ENCODE peak calls at places on chromosome 3, in four cellular contexts. E, A, M and J are unnamed samples.

GRCh38 chr3:84974347-84974746 is 15.6 kb downstream of the CADM2 start:
- DNase-seq in A (no peak), E (no peak), M (no peak), J (peak; percentile 35)

GRCh38 chr3:179811321-179812095 is 158.7 kb downstream of the USP13 start:
- DNase-seq in A (peak; percentile 85), E (peak; percentile 51), M (peak; percentile 89), J (peak; percentile 88)

GRCh38 chr3:13963137-13963886 is 83.4 kb upstream of the WNT7A start:
- DNase-seq in E (no peak), A (no peak), M (no peak), J (peak; percentile 11)

GRCh38 chr3:1195922-1196321 is 103.1 kb downstream of the CNTN6 start:
- DNase-seq in M (peak; percentile 43), A (no peak), E (no peak), J (no peak)

GRCh38 chr3:65356331-65357286 is 668.8 kb upstream of the ADAMTS9 start:
- DNase-seq in A (peak; percentile 17), M (peak; percentile 9), E (no peak), J (no peak)

GRCh38 chr3:71064976-71065763 is 518.4 kb downstream of the FOXP1 start:
- DNase-seq in E (peak; percentile 68), A (peak; percentile 59), M (peak; percentile 31), J (peak; percentile 48)

GRCh38 chr3:16290007-16290826 is 25.2 kb downstream of the OXNAD1 start:
- DNase-seq in E (peak; percentile 48), M (peak; percentile 51), A (peak; percentile 65), J (peak; percentile 73)

GRCh38 chr3:102068736-102069135 is 219.4 kb downstream of the NFKBIZ start:
- DNase-seq in A (no peak), M (no peak), E (no peak), J (no peak)

GRCh38 chr3:48564022-48564421 is 441 bp upstream of the UCN2 start:
- DNase-seq in M (peak; percentile 51), A (peak; percentile 92), E (no peak), J (peak; percentile 77)

GRCh38 chr3:146577662-146578061 is 27.5 kb downstream of the PLSCR5 start:
- DNase-seq in A (peak; percentile 68), M (peak; percentile 69), E (peak; percentile 26), J (peak; percentile 76)

GRCh38 chr3:8816106-8816505 is 46.7 kb upstream of the OXTR start:
- DNase-seq in A (peak; percentile 52), M (no peak), E (no peak), J (no peak)

GRCh38 chr3:189349772-189350171 is 178.0 kb downstream of the TPRG1 start:
- DNase-seq in A (peak; percentile 9), E (no peak), M (no peak), J (no peak)

GRCh38 chr3:194573680-194574437 is 59.4 kb downstream of the TMEM44 start:
- DNase-seq in E (no peak), A (peak; percentile 70), M (peak; percentile 67), J (peak; percentile 49)

GRCh38 chr3:62597481-62597880 is 224.1 kb upstream of the FEZF2 start:
- DNase-seq in M (no peak), E (no peak), A (no peak), J (no peak)

GRCh38 chr3:138310494-138310893 is 19.2 kb downstream of the NME9 start:
- DNase-seq in M (no peak), E (no peak), A (no peak), J (no peak)

GRCh38 chr3:180277036-180277435 is 240.3 kb upstream of the PEX5L start:
- DNase-seq in E (no peak), M (no peak), A (peak; percentile 70), J (peak; percentile 85)

GRCh38 chr3:8650583-8651416 is 6.2 kb upstream of the SSUH2 start:
- DNase-seq in A (no peak), M (no peak), E (no peak), J (no peak)

GRCh38 chr3:58102371-58102750 is 94.1 kb downstream of the FLNB start:
- DNase-seq in A (no peak), E (no peak), M (no peak), J (no peak)

GRCh38 chr3:79040701-79041100 is 727.1 kb downstream of the ROBO1 start:
- DNase-seq in E (no peak), M (peak; percentile 93), A (peak; percentile 90), J (peak; percentile 64)

GRCh38 chr3:170869645-170870593 is at the start of gene RPL22L1:
- DNase-seq in M (peak; percentile 93), A (peak; percentile 99), E (peak; percentile 95), J (peak; percentile 98)

GRCh38 chr3:100590114-100590839 is 19.1 kb upstream of the ADGRG7 start:
- DNase-seq in M (peak; percentile 67), E (peak; percentile 70), A (peak; percentile 75), J (peak; percentile 87)

GRCh38 chr3:23900744-23901143 is 16.0 kb downstream of the NKIRAS1 start:
- DNase-seq in M (no peak), A (peak; percentile 26), E (no peak), J (no peak)

GRCh38 chr3:52892625-52893311 is 4.6 kb downstream of the STIMATE start:
- DNase-seq in M (no peak), A (peak; percentile 19), E (no peak), J (no peak)

GRCh38 chr3:110773413-110773954 is 298.1 kb upstream of the NECTIN3 start:
- DNase-seq in M (peak; percentile 92), A (peak; percentile 93), E (no peak), J (peak; percentile 86)

GRCh38 chr3:14154242-14154641 is 24.2 kb downstream of the XPC start:
- DNase-seq in A (no peak), E (no peak), M (no peak), J (no peak)

GRCh38 chr3:49132437-49133225 is at the start of gene LAMB2:
- DNase-seq in M (peak; percentile 67), A (peak; percentile 84), E (peak; percentile 78), J (peak; percentile 82)

GRCh38 chr3:188059346-188059745 is 94.6 kb upstream of the LPP start:
- DNase-seq in A (no peak), E (no peak), M (no peak), J (no peak)